ENCODE peak calls at places on chromosomes 6 and 20, in nine cellular contexts. P is GM23248, T is neural progenitor cell, E is GM23338, I is PC-3, W is HCT116, B is MM.1S, S is OCI-LY7, D is SK-N-SH. A is an unnamed sample.

GRCh38 chr20:23150304-23151007 is 64.3 kb upstream of the CD93 start:
- DNase-seq in P (no peak), T (no peak), E (no peak), I (no peak), W (no peak), B (no peak), S (no peak), D (no peak), A (no peak)

GRCh38 chr6:147285087-147285855 is 81.1 kb downstream of the STXBP5 start:
- DNase-seq in P (peak), T (peak), E (peak), I (peak), W (peak), B (peak), S (peak), D (peak), A (peak)

GRCh38 chr6:8859501-8859900 is 424.2 kb upstream of the SLC35B3 start:
- DNase-seq in P (no peak), T (no peak), E (no peak), I (no peak), W (no peak), B (no peak), S (no peak), D (no peak), A (no peak)

GRCh38 chr20:51237278-51237677 is 214.4 kb upstream of the KCNG1 start:
- DNase-seq in P (peak), T (no peak), E (no peak), I (no peak), W (no peak), B (no peak), S (no peak), D (no peak), A (no peak)

GRCh38 chr20:16327606-16328005 is 245.6 kb downstream of the KIF16B start:
- DNase-seq in P (no peak), T (no peak), E (no peak), I (no peak), W (no peak), B (no peak), S (no peak), D (no peak), A (no peak)

GRCh38 chr6:56897789-56898509 is 57.0 kb upstream of the BEND6 start:
- DNase-seq in P (no peak), T (no peak), E (no peak), I (no peak), W (no peak), B (no peak), S (no peak), D (no peak), A (peak)

GRCh38 chr6:163728442-163729126 is 314.1 kb downstream of the QKI start:
- DNase-seq in P (no peak), T (no peak), E (no peak), I (no peak), W (no peak), B (no peak), S (no peak), D (no peak), A (no peak)

GRCh38 chr6:24721461-24722215 is 2.7 kb upstream of the C6orf62 start:
- DNase-seq in P (peak), T (no peak), E (no peak), I (no peak), W (no peak), B (no peak), S (no peak), D (no peak), A (peak)

GRCh38 chr20:61799394-61799923 is 266.2 kb downstream of the TAF4 start:
- DNase-seq in P (no peak), T (no peak), E (no peak), I (no peak), W (no peak), B (no peak), S (no peak), D (no peak), A (no peak)

GRCh38 chr20:35004051-35004725 is 48.5 kb downstream of the MYH7B start:
- DNase-seq in P (no peak), T (no peak), E (no peak), I (no peak), W (no peak), B (no peak), S (no peak), D (no peak), A (no peak)

GRCh38 chr6:157224957-157225574 is 98.3 kb downstream of the TMEM242 start:
- DNase-seq in P (no peak), T (no peak), E (no peak), I (no peak), W (no peak), B (no peak), S (no peak), D (peak), A (no peak)

GRCh38 chr6:28896505-28897392 is 27.0 kb downstream of the TRIM27 start:
- DNase-seq in P (peak), T (peak), E (peak), I (peak), W (peak), B (peak), S (peak), D (peak), A (peak)

GRCh38 chr6:291697-292505 is at the start of gene DUSP22:
- DNase-seq in P (peak), T (peak), E (peak), I (peak), W (peak), B (peak), S (peak), D (peak), A (peak)

GRCh38 chr20:39112196-39112743 is 150.1 kb downstream of the DHX35 start:
- DNase-seq in P (peak), T (peak), E (peak), I (peak), W (peak), B (peak), S (peak), D (peak), A (peak)

GRCh38 chr6:43523282-43523681 is 6.4 kb downstream of the POLR1C start:
- DNase-seq in P (no peak), T (no peak), E (no peak), I (no peak), W (no peak), B (no peak), S (no peak), D (no peak), A (no peak)

GRCh38 chr20:60055740-60056139 is 97.5 kb downstream of the CDH26 start:
- DNase-seq in P (peak), T (no peak), E (no peak), I (no peak), W (no peak), B (no peak), S (no peak), D (no peak), A (no peak)

GRCh38 chr6:135052939-135053338 is 1.7 kb downstream of the HBS1L start:
- DNase-seq in P (peak), T (no peak), E (no peak), I (no peak), W (no peak), B (no peak), S (no peak), D (no peak), A (no peak)

GRCh38 chr6:27334141-27334540 is 22.1 kb upstream of the POM121L2 start:
- DNase-seq in P (no peak), T (no peak), E (no peak), I (no peak), W (no peak), B (no peak), S (no peak), D (no peak), A (no peak)

GRCh38 chr6:91646649-91647048 is 1059.8 kb upstream of the MAP3K7 start:
- DNase-seq in P (no peak), T (no peak), E (no peak), I (no peak), W (no peak), B (no peak), S (no peak), D (no peak), A (no peak)

GRCh38 chr20:43138061-43138860 is 51.4 kb downstream of the PTPRT start:
- DNase-seq in P (no peak), T (no peak), E (no peak), I (no peak), W (no peak), B (no peak), S (no peak), D (no peak), A (peak)

GRCh38 chr6:112298816-112299281 is 44.5 kb upstream of the LAMA4 start:
- DNase-seq in P (peak), T (no peak), E (no peak), I (peak), W (peak), B (no peak), S (no peak), D (no peak), A (no peak)

GRCh38 chr6:4322134-4322845 is 186.9 kb upstream of the ECI2 start:
- DNase-seq in P (no peak), T (no peak), E (no peak), I (no peak), W (no peak), B (no peak), S (no peak), D (no peak), A (no peak)

GRCh38 chr6:4322846-4323309 is 187.5 kb upstream of the ECI2 start:
- DNase-seq in P (peak), T (no peak), E (no peak), I (peak), W (no peak), B (no peak), S (no peak), D (no peak), A (no peak)

GRCh38 chr6:4323322-4323721 is 187.9 kb upstream of the ECI2 start:
- DNase-seq in P (no peak), T (no peak), E (no peak), I (no peak), W (no peak), B (no peak), S (no peak), D (no peak), A (no peak)

GRCh38 chr6:4327841-4328240 is 192.5 kb upstream of the ECI2 start:
- DNase-seq in P (no peak), T (no peak), E (no peak), I (no peak), W (no peak), B (no peak), S (no peak), D (no peak), A (no peak)
- TF ChIP-seq EZH2phosphoT487 in P (no peak), T (no peak), E (no peak), I (no peak), W (no peak), B (no peak), S (no peak), D (no peak), A (no peak)

DNA sequence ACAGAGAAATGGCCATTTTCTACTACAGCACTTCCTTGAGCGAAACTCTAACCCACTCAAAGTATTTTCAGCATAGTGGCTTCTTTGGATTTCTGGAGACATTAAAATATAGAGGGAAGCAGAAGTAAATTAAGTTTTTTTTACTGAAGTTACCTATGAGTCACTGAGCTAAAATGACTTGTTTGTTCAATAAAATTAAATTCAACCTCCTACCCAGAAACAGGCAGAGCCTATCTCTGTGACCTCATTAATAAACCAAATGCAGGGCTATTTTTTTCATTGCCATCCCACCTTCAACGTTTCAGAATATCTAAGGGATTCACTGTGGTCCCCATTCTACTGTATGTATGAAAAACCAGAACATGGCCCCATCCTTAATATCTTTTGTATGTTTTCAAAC is 133.0 kb downstream of the MTFR2 start:
- DNase-seq in P (peak), T (no peak), E (no peak), I (peak), W (no peak), B (no peak), S (no peak), D (no peak), A (no peak)
- TF ChIP-seq EZH2phosphoT487 in P (no peak), T (no peak), E (no peak), I (no peak), W (no peak), B (no peak), S (no peak), D (no peak), A (no peak)

GRCh38 chr20:7392551-7392950 is 547.7 kb downstream of the HAO1 start:
- DNase-seq in P (peak), T (no peak), E (no peak), I (no peak), W (no peak), B (no peak), S (no peak), D (no peak), A (no peak)

GRCh38 chr20:7383218-7383617 is 557.0 kb downstream of the HAO1 start:
- DNase-seq in P (no peak), T (no peak), E (no peak), I (peak), W (no peak), B (no peak), S (no peak), D (no peak), A (no peak)

GRCh38 chr20:7387638-7388193 is 552.5 kb downstream of the HAO1 start:
- DNase-seq in P (no peak), T (no peak), E (no peak), I (no peak), W (no peak), B (peak), S (no peak), D (no peak), A (no peak)
- TF ChIP-seq EZH2phosphoT487 in P (no peak), T (no peak), E (no peak), I (no peak), W (no peak), B (no peak), S (no peak), D (no peak), A (no peak)

GRCh38 chr6:1482381-1483166 is 93.2 kb downstream of the FOXF2 start:
- DNase-seq in P (peak), T (no peak), E (no peak), I (peak), W (peak), B (peak), S (peak), D (no peak), A (no peak)
- TF ChIP-seq EZH2phosphoT487 in P (no peak), T (no peak), E (no peak), I (no peak), W (no peak), B (no peak), S (no peak), D (no peak), A (no peak)

GRCh38 chr20:12391099-12391498 is 473.4 kb downstream of the BTBD3 start:
- DNase-seq in P (no peak), T (no peak), E (no peak), I (no peak), W (no peak), B (no peak), S (no peak), D (no peak), A (no peak)

GRCh38 chr20:12395404-12396159 is 477.9 kb downstream of the BTBD3 start:
- DNase-seq in P (no peak), T (no peak), E (no peak), I (peak), W (no peak), B (no peak), S (no peak), D (no peak), A (peak)

DNA sequence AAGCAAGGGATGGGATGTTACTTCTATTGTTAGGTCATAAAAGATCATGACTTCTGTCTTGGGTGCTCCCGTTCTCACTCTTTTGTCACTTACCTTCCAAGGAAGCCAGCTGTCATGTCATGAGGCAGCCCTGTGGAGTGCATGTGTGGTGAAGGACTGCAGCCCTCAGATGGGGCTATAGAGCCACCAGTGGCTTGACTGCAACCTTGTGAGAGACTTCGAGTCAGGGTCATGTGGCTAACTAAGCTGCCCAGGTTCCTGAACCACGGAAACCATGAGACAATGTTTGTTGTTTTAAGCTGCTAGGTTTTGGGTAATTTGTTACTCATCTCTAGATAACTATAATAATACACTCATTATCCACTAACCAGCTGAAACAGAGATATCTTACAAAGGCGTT is 477.1 kb downstream of the BTBD3 start:
- DNase-seq in P (no peak), T (peak), E (peak), I (peak), W (no peak), B (peak), S (no peak), D (no peak), A (peak)
- TF ChIP-seq EZH2phosphoT487 in P (no peak), T (no peak), E (no peak), I (no peak), W (no peak), B (no peak), S (no peak), D (no peak), A (no peak)

A was measured in hepatocyte.